ENCODE peak calls at places on chromosomes 11 and 22, in nine cellular contexts. Q is AG08395; L is T follicular helper cell; E is Right ventricle myocardium superior; S is cardiac muscle cell; U is T-helper 17 cell; H is HTR-8/SVneo; Y is stimulated activated CD8-positive, alpha-beta memory T cell treated with anti-CD3 and anti-CD28 coated beads, Interleukin-2, amount 100 ng/mL, for 48 hours; F is lower lobe of right lung. D is an unnamed sample.

GRCh38 chr11:73269353-73270088 is 2.6 kb upstream of the P2RY6 start:
- DNase-seq in Q (no peak), L (no peak), E (no peak), S (no peak), U (no peak), H (no peak), Y (no peak), F (peak), D (peak)

GRCh38 chr22:48840112-48840949 is 987.3 kb downstream of the BRD1 start:
- DNase-seq in Q (no peak), L (no peak), E (no peak), S (no peak), U (no peak), H (no peak), Y (no peak), F (no peak), D (no peak)

GRCh38 chr11:78370406-78371172 is 47.0 kb downstream of the GAB2 start:
- DNase-seq in Q (peak), L (no peak), E (no peak), S (no peak), U (no peak), H (no peak), Y (no peak), F (no peak), D (peak)

GRCh38 chr11:20620988-20621387 is 21.6 kb downstream of the SLC6A5 start:
- DNase-seq in Q (no peak), L (no peak), E (no peak), S (no peak), U (no peak), H (no peak), Y (no peak), F (no peak), D (no peak)

GRCh38 chr11:74185695-74186094 is 14.6 kb downstream of the PPME1 start:
- DNase-seq in Q (no peak), L (no peak), E (no peak), S (no peak), U (no peak), H (peak), Y (no peak), F (no peak), D (no peak)

GRCh38 chr11:67606150-67606476 is 623 bp upstream of the NDUFV1 start:
- DNase-seq in Q (peak), L (no peak), E (no peak), S (peak), U (no peak), H (no peak), Y (no peak), F (peak), D (no peak)

GRCh38 chr11:71251761-71252433 is 480 bp downstream of the SHANK2 start:
- DNase-seq in Q (no peak), L (no peak), E (no peak), S (peak), U (no peak), H (peak), Y (no peak), F (no peak), D (peak)

GRCh38 chr11:76745561-76746207 is 37.5 kb upstream of the TSKU start:
- DNase-seq in Q (no peak), L (no peak), E (no peak), S (no peak), U (no peak), H (no peak), Y (no peak), F (no peak), D (no peak)

GRCh38 chr11:124538019-124538418 is 5.4 kb downstream of the OR8B12 start:
- DNase-seq in Q (no peak), L (no peak), E (no peak), S (no peak), U (no peak), H (no peak), Y (no peak), F (no peak), D (no peak)

GRCh38 chr22:32997295-32997694 is 60.9 kb downstream of the SYN3 start:
- DNase-seq in Q (no peak), L (no peak), E (no peak), S (no peak), U (no peak), H (no peak), Y (no peak), F (peak), D (no peak)

GRCh38 chr11:125358254-125358840 is 137.7 kb downstream of the FEZ1 start:
- DNase-seq in Q (no peak), L (no peak), E (no peak), S (no peak), U (no peak), H (no peak), Y (no peak), F (no peak), D (no peak)

GRCh38 chr11:199782-200181 is 6.9 kb downstream of the SCGB1C1 start:
- DNase-seq in Q (no peak), L (no peak), E (no peak), S (no peak), U (no peak), H (no peak), Y (no peak), F (peak), D (no peak)

GRCh38 chr11:124167852-124168251 is 15.3 kb upstream of the OR10D3 start:
- DNase-seq in Q (no peak), L (no peak), E (no peak), S (no peak), U (no peak), H (no peak), Y (no peak), F (no peak), D (no peak)

GRCh38 chr11:84722583-84723108 is 904.5 kb downstream of the DLG2 start:
- DNase-seq in Q (no peak), L (no peak), E (no peak), S (peak), U (no peak), H (no peak), Y (no peak), F (no peak), D (no peak)

GRCh38 chr22:41260871-41261270 is 20.1 kb upstream of the CHADL start:
- DNase-seq in Q (no peak), L (no peak), E (peak), S (no peak), U (no peak), H (no peak), Y (no peak), F (no peak), D (no peak)

GRCh38 chr11:30454108-30454507 is 131.2 kb downstream of the ARL14EP start:
- DNase-seq in Q (no peak), L (no peak), E (no peak), S (no peak), U (no peak), H (no peak), Y (no peak), F (no peak), D (no peak)

GRCh38 chr11:2086239-2087040 is 52.7 kb downstream of the IGF2 start:
- DNase-seq in Q (no peak), L (no peak), E (no peak), S (no peak), U (no peak), H (no peak), Y (no peak), F (peak), D (no peak)

GRCh38 chr11:122354029-122354697 is 238.1 kb upstream of the BLID start:
- DNase-seq in Q (peak), L (no peak), E (no peak), S (no peak), U (no peak), H (no peak), Y (no peak), F (no peak), D (no peak)

GRCh38 chr11:35216962-35217667 is 78.1 kb downstream of the CD44 start:
- DNase-seq in Q (no peak), L (peak), E (no peak), S (no peak), U (no peak), H (no peak), Y (no peak), F (no peak), D (no peak)

GRCh38 chr22:46012182-46012880 is 35.4 kb upstream of the WNT7B start:
- DNase-seq in Q (no peak), L (no peak), E (peak), S (no peak), U (no peak), H (no peak), Y (no peak), F (peak), D (peak)

D was measured in upper lobe of left lung.